ENCODE peak calls at places on chromosomes 13 and 19, in five cellular contexts. X, S, P, G and L are unnamed samples.

GRCh38 chr13:24222756-24223155 is 62.2 kb downstream of the SPATA13 start:
- DNase-seq in P (no peak), G (no peak), S (no peak), X (no peak), L (no peak)

GRCh38 chr13:94967183-94968039 is 255.1 kb upstream of the SOX21 start:
- DNase-seq in G (peak; percentile 81), X (peak; percentile 40), S (peak; percentile 29), P (no peak), L (no peak)

GRCh38 chr19:37931941-37932655 is 25.1 kb downstream of the SIPA1L3 start:
- DNase-seq in X (peak; percentile 85), P (no peak), S (peak; percentile 94), G (peak; percentile 78), L (peak; percentile 89)

GRCh38 chr13:54445865-54446264 is 1417.3 kb downstream of the OLFM4 start:
- DNase-seq in S (no peak), G (no peak), X (no peak), P (no peak), L (no peak)

GRCh38 chr13:39038569-39038898 is 278 bp downstream of the NHLRC3 start:
- DNase-seq in G (no peak), S (no peak), X (peak; percentile 63), P (no peak), L (peak; percentile 66)

GRCh38 chr19:7970716-7971448 is 27.4 kb upstream of the TIMM44 start:
- DNase-seq in X (peak; percentile 39), P (no peak), S (peak; percentile 30), G (peak; percentile 85), L (no peak)

GRCh38 chr13:80116107-80116506 is 224.8 kb downstream of the SPRY2 start:
- DNase-seq in G (no peak), P (no peak), S (no peak), X (no peak), L (no peak)

GRCh38 chr13:45623516-45624090 is 8.1 kb upstream of the ERICH6B start:
- DNase-seq in G (no peak), X (no peak), P (peak; percentile 26), S (no peak), L (no peak)

GRCh38 chr13:47831265-47831664 is 169.8 kb downstream of the SUCLA2 start:
- DNase-seq in P (no peak), X (no peak), S (no peak), G (no peak), L (no peak)

GRCh38 chr13:37194428-37194861 is 89.0 kb upstream of the CSNK1A1L start:
- DNase-seq in P (no peak), G (no peak), X (no peak), S (no peak), L (no peak)

GRCh38 chr19:40272261-40272660 is 12.9 kb downstream of the AKT2 start:
- DNase-seq in G (no peak), P (no peak), X (no peak), S (no peak), L (no peak)

GRCh38 chr19:15466851-15467733 is 2.7 kb upstream of the RASAL3 start:
- DNase-seq in X (peak; percentile 45), G (no peak), P (no peak), S (no peak), L (no peak)

GRCh38 chr13:102333320-102334181 is 68.3 kb downstream of the FGF14 start:
- DNase-seq in P (no peak), S (no peak), G (no peak), X (no peak), L (no peak)

GRCh38 chr19:58568731-58569130 is 4.4 kb downstream of the MZF1 start:
- DNase-seq in P (no peak), G (no peak), S (no peak), X (no peak), L (peak; percentile 42)

GRCh38 chr13:91270031-91270430 is 77.5 kb upstream of the MIR17HG start:
- DNase-seq in X (no peak), P (no peak), G (no peak), S (no peak), L (no peak)

GRCh38 chr19:45291834-45292233 is 30.8 kb downstream of the CKM start:
- DNase-seq in S (no peak), X (no peak), G (no peak), P (no peak), L (no peak)

GRCh38 chr19:45172173-45172572 is 5.9 kb downstream of the TRAPPC6A start:
- DNase-seq in P (no peak), S (no peak), G (no peak), X (no peak), L (no peak)

GRCh38 chr13:21504379-21504778 is 45.3 kb upstream of the ZDHHC20 start:
- DNase-seq in G (no peak), S (no peak), X (no peak), P (no peak), L (no peak)

GRCh38 chr13:25085125-25085742 is 10.7 kb upstream of the PABPC3 start:
- DNase-seq in G (no peak), P (peak; percentile 50), X (peak; percentile 56), S (peak; percentile 29), L (no peak)

GRCh38 chr19:45130888-45131615 is 29.7 kb downstream of the NKPD1 start:
- DNase-seq in S (peak; percentile 63), X (no peak), P (no peak), G (no peak), L (no peak)

GRCh38 chr19:12974301-12975220 is 5.2 kb downstream of the DAND5 start:
- DNase-seq in X (no peak), S (no peak), G (no peak), P (no peak), L (peak; percentile 64)

GRCh38 chr13:99071666-99072065 is 93.8 kb upstream of the DOCK9 start:
- DNase-seq in P (no peak), X (no peak), S (no peak), G (no peak), L (no peak)

GRCh38 chr13:38577048-38577447 is 109.8 kb upstream of the FREM2 start:
- DNase-seq in P (no peak), S (no peak), X (no peak), G (no peak), L (no peak)

GRCh38 chr13:23020246-23020843 is 160.4 kb upstream of the SGCG start:
- DNase-seq in X (peak; percentile 44), S (peak; percentile 41), G (peak; percentile 48), P (no peak), L (no peak)

GRCh38 chr13:108961542-108962125 is 332.2 kb downstream of the MYO16 start:
- DNase-seq in X (peak; percentile 64), G (no peak), P (no peak), S (no peak), L (no peak)

GRCh38 chr13:92974905-92975429 is 251.6 kb upstream of the GPC6 start:
- DNase-seq in P (no peak), S (no peak), X (no peak), G (no peak), L (no peak)

GRCh38 chr19:12745166-12745897 is 6.3 kb upstream of the BEST2 start:
- DNase-seq in G (no peak), S (no peak), P (no peak), X (no peak), L (no peak)

GRCh38 chr19:45767881-45768643 is 990 bp downstream of the SIX5 start:
- DNase-seq in P (no peak), X (peak; percentile 15), G (peak; percentile 79), S (peak; percentile 70), L (peak; percentile 88)

GRCh38 chr13:24269803-24270202 is 39.6 kb upstream of the C1QTNF9 start:
- DNase-seq in X (no peak), P (no peak), S (no peak), G (no peak), L (no peak)

GRCh38 chr19:38264486-38265212 is at the start of gene SPINT2:
- DNase-seq in X (no peak), G (peak; percentile 98), S (no peak), P (no peak), L (no peak)

DNA sequence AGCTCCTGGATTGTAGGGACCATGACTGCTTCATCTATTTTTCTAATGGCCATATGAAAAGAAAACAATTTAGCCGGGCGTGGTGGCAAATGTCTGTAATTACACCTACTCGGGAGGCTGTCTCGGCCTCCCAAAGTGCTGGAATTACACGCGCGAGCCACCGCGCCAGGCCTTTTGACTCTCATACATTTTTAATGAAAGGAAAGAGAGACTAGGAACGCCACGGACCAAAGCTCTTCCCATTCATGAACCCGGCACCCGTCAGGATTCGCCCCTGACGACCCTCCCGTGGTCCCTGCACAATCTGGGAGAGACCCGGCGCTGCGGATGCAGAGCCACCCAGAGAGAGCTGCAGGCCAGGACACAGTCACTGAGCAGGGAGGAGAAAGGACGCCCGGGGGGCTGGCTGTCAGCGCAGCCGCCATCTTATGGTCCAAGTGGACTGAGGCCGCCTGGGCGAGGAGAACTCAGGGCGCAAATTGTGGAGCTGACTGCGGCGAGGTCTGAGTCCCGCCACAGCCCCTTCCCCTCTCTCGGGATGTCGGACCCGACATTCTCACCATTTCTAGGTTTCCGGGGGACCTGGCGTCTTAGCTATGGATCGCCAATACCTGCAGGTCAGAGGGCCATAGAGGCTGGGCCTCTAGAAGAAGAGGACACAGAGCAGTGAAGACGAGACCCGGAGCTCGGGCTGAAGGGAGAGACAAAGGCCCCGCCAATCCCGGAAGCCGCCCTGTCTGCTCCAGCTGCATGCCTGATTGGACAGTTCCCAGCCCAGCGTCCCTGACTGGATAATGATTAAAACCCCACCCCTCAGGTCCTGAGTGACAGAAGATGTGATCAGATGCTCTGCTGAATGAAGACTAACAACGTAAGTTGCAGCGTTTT is at the start of gene ZNF681:
- DNase-seq in P (peak; percentile 97), S (peak; percentile 87), G (peak; percentile 57), X (no peak), L (peak; percentile 95)
- TF ChIP-seq POLR2AphosphoS5 in P (peak; percentile 74), S (peak; percentile 36), G (peak; percentile 44), X (no peak), L (no peak)

GRCh38 chr13:113322043-113322461 is 25.0 kb downstream of the LAMP1 start:
- DNase-seq in X (peak; percentile 90), P (no peak), S (no peak), G (no peak), L (no peak)
- TF ChIP-seq POLR2AphosphoS5 in X (peak; percentile 66), P (no peak), S (no peak), G (peak; percentile 88), L (no peak)

GRCh38 chr19:41945135-41945766 is 13.9 kb downstream of the RABAC1 start:
- DNase-seq in P (no peak), G (no peak), S (peak; percentile 61), X (peak; percentile 32), L (no peak)
- TF ChIP-seq POLR2AphosphoS5 in P (no peak), G (no peak), S (no peak), X (no peak), L (no peak)

GRCh38 chr19:17351815-17352435 is 14.6 kb downstream of the GTPBP3 start:
- DNase-seq in S (no peak), X (no peak), P (no peak), G (no peak), L (no peak)

GRCh38 chr19:17347361-17347760 is 10.0 kb downstream of the GTPBP3 start:
- DNase-seq in G (no peak), P (no peak), S (no peak), X (no peak), L (no peak)

GRCh38 chr19:17347877-17348276 is 10.5 kb downstream of the GTPBP3 start:
- DNase-seq in G (no peak), X (no peak), P (no peak), S (no peak), L (no peak)

GRCh38 chr19:17346109-17346671 is 8.8 kb downstream of the GTPBP3 start:
- DNase-seq in G (peak; percentile 98), S (peak; percentile 82), X (peak; percentile 67), P (no peak), L (no peak)

DNA sequence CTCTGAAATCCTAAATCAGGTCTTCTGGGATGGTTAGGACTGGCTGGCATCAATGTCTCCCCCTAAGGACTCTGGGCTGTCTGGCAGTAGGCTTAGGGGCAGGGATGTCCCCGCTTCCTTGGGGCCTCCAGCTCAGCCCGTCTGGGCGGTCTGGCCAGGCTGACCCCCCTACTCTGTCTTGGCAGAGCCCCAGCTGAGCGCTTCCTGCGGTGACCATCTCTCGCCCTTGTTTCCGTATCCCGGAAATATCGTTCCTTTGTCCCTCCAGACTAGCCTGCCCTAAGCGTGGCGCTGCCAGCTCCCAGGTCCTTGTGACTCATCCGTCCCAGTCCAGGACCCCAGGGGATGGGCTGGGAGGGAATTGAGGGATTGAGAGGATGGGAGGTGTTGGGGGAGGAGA is 11.3 kb downstream of the GTPBP3 start:
- DNase-seq in S (no peak), G (peak; percentile 64), X (no peak), P (no peak), L (no peak)
- TF ChIP-seq POLR2AphosphoS5 in S (peak; percentile 30), G (no peak), X (no peak), P (peak; percentile 49), L (no peak)